ENCODE peak calls at places on chromosome 7, in five cellular contexts. U is EL; Z is ELR; F is mucosa of gallbladder; V is stimulated activated CD4-positive, alpha-beta T cell treated with anti-CD3 and anti-CD28 coated beads, Interleukin-15, amount 100 ng/mL, for 48 hours. L is an unnamed sample.

GRCh38 chr7:128909605-128910568 is 622 bp downstream of the KCP start:
- DNase-seq in F (no peak), Z (peak), U (peak), V (no peak), L (no peak)

GRCh38 chr7:114086491-114086905 is 167.7 kb upstream of the PPP1R3A start:
- DNase-seq in V (no peak), U (no peak), F (no peak), Z (peak), L (no peak)

GRCh38 chr7:42155836-42156540 is 81.0 kb downstream of the GLI3 start:
- DNase-seq in V (no peak), U (peak), Z (peak), F (no peak), L (no peak)

GRCh38 chr7:157805716-157806115 is 468.9 kb downstream of the DNAJB6 start:
- DNase-seq in V (no peak), Z (no peak), F (no peak), U (no peak), L (no peak)

GRCh38 chr7:124940306-124940705 is 10.7 kb upstream of the POT1 start:
- DNase-seq in Z (no peak), F (no peak), U (no peak), V (no peak), L (no peak)

GRCh38 chr7:2719007-2719406 is 31.0 kb downstream of the AMZ1 start:
- DNase-seq in F (no peak), U (no peak), Z (peak), V (peak), L (peak)

GRCh38 chr7:143417734-143418378 is 9.2 kb upstream of the EPHA1 start:
- DNase-seq in F (no peak), V (no peak), U (no peak), Z (peak), L (no peak)

GRCh38 chr7:94375167-94375566 is 19.5 kb upstream of the COL1A2 start:
- DNase-seq in F (peak), U (peak), Z (peak), V (no peak), L (no peak)

GRCh38 chr7:54796853-54797252 is 37.8 kb upstream of the SEC61G start:
- DNase-seq in V (no peak), U (no peak), Z (no peak), F (no peak), L (no peak)

GRCh38 chr7:117808273-117808868 is 64.9 kb downstream of the CTTNBP2 start:
- DNase-seq in Z (no peak), V (no peak), U (no peak), F (peak), L (no peak)

GRCh38 chr7:30238721-30239441 is 45.5 kb upstream of the ZNRF2 start:
- DNase-seq in F (peak), U (peak), Z (peak), V (peak), L (no peak)

GRCh38 chr7:140017034-140017433 is 45.7 kb downstream of the PARP12 start:
- DNase-seq in F (no peak), U (no peak), V (no peak), Z (no peak), L (no peak)

GRCh38 chr7:110084177-110084807 is 1006.6 kb upstream of the LRRN3 start:
- DNase-seq in V (no peak), F (no peak), Z (no peak), U (no peak), L (no peak)

GRCh38 chr7:25643285-25643684 is 415.0 kb upstream of the NPVF start:
- DNase-seq in U (no peak), Z (no peak), F (no peak), V (no peak), L (no peak)

GRCh38 chr7:17940302-17941170 is at the start of gene SNX13:
- DNase-seq in V (peak), Z (peak), F (peak), U (peak), L (peak)

GRCh38 chr7:87627634-87627994 is 584 bp upstream of the RUNDC3B start:
- DNase-seq in Z (no peak), U (peak), F (no peak), V (no peak), L (no peak)

GRCh38 chr7:27095897-27096755 is at the start of gene HOXA1:
- DNase-seq in U (peak), V (peak), Z (peak), F (peak), L (peak)

GRCh38 chr7:2862831-2863361 is 18.8 kb upstream of the GNA12 start:
- DNase-seq in V (no peak), F (no peak), Z (peak), U (peak), L (no peak)

GRCh38 chr7:46291064-46291463 is 370.0 kb upstream of the IGFBP3 start:
- DNase-seq in F (no peak), V (no peak), Z (peak), U (peak), L (no peak)

GRCh38 chr7:108254259-108254658 is 124.1 kb upstream of the LAMB4 start:
- DNase-seq in Z (no peak), U (no peak), F (no peak), V (no peak), L (no peak)

GRCh38 chr7:122902751-122903495 is 16.7 kb upstream of the CADPS2 start:
- DNase-seq in F (no peak), U (peak), V (no peak), Z (peak), L (no peak)

GRCh38 chr7:132544025-132544424 is 32.2 kb downstream of the PLXNA4 start:
- DNase-seq in V (no peak), U (no peak), F (no peak), Z (no peak), L (no peak)

GRCh38 chr7:47435889-47436312 is 146.0 kb downstream of the TNS3 start:
- DNase-seq in U (peak), F (peak), V (no peak), Z (peak), L (no peak)

GRCh38 chr7:142956951-142957623 is 5.1 kb downstream of the KEL start:
- DNase-seq in U (peak), F (peak), V (no peak), Z (no peak), L (no peak)

GRCh38 chr7:64045301-64046040 is at the start of gene ZNF727:
- DNase-seq in F (peak), V (no peak), Z (no peak), U (no peak), L (no peak)

GRCh38 chr7:155752756-155753445 is 59.4 kb downstream of the SHH start:
- DNase-seq in F (no peak), V (no peak), Z (no peak), U (no peak), L (no peak)

GRCh38 chr7:133429371-133429770 is 176.5 kb downstream of the EXOC4 start:
- DNase-seq in U (no peak), Z (no peak), F (no peak), V (no peak), L (no peak)

GRCh38 chr7:85103352-85103751 is 83.5 kb downstream of the SEMA3D start:
- DNase-seq in F (no peak), V (no peak), U (peak), Z (no peak), L (no peak)

GRCh38 chr7:26868841-26869505 is 4.6 kb upstream of the SKAP2 start:
- DNase-seq in V (no peak), F (no peak), U (peak), Z (peak), L (no peak)

GRCh38 chr7:108846471-108846870 is 276.8 kb downstream of the DNAJB9 start:
- DNase-seq in U (no peak), F (no peak), Z (no peak), V (no peak), L (no peak)

GRCh38 chr7:4796453-4796852 is 21.0 kb downstream of the AP5Z1 start:
- DNase-seq in F (no peak), U (no peak), Z (no peak), V (no peak), L (no peak)

GRCh38 chr7:125746510-125746909 is 816.9 kb upstream of the POT1 start:
- DNase-seq in U (no peak), V (no peak), Z (no peak), F (no peak), L (no peak)

GRCh38 chr7:129559564-129559963 is 52.0 kb upstream of the NRF1 start:
- DNase-seq in U (no peak), Z (no peak), V (no peak), F (no peak), L (no peak)

L was measured in stimulated activated CD8-positive, alpha-beta memory T cell treated with anti-CD3 and anti-CD28 coated beads, Interleukin-7, amount 100 ng/mL, for 48 hours.